ENCODE peak calls at places on chromosomes 3 and 15, in five cellular contexts. One of them, this sample, is unnamed.

GRCh38 chr3:29050155-29050554 is 230.7 kb upstream of the RBMS3 start:
- DNase-seq in osteoblast: no peak
- DNase-seq in cardiac fibroblast: no peak
- DNase-seq in heart right ventricle: no peak
- DNase-seq in choroid plexus epithelial cell: no peak
- DNase-seq in this sample: no peak

GRCh38 chr3:139288266-139288821 is 55.5 kb upstream of the MRPS22 start:
- DNase-seq in osteoblast: no peak
- DNase-seq in heart right ventricle: peak
- DNase-seq in cardiac fibroblast: no peak
- DNase-seq in choroid plexus epithelial cell: no peak
- DNase-seq in this sample: no peak

GRCh38 chr3:81749285-81749684 is 12.2 kb downstream of the GBE1 start:
- DNase-seq in heart right ventricle: no peak
- DNase-seq in osteoblast: peak
- DNase-seq in cardiac fibroblast: peak
- DNase-seq in choroid plexus epithelial cell: peak
- DNase-seq in this sample: peak

GRCh38 chr3:14434105-14434504 is 31.7 kb downstream of the SLC6A6 start:
- DNase-seq in osteoblast: peak
- DNase-seq in choroid plexus epithelial cell: no peak
- DNase-seq in heart right ventricle: no peak
- DNase-seq in cardiac fibroblast: peak
- DNase-seq in this sample: peak

GRCh38 chr15:99455796-99456160 is 110.0 kb upstream of the MEF2A start:
- DNase-seq in choroid plexus epithelial cell: no peak
- DNase-seq in cardiac fibroblast: no peak
- DNase-seq in osteoblast: no peak
- DNase-seq in heart right ventricle: no peak
- DNase-seq in this sample: no peak

GRCh38 chr3:52223449-52224408 is 1.7 kb downstream of the TLR9 start:
- DNase-seq in cardiac fibroblast: no peak
- DNase-seq in heart right ventricle: no peak
- DNase-seq in choroid plexus epithelial cell: no peak
- DNase-seq in osteoblast: peak
- DNase-seq in this sample: no peak

GRCh38 chr15:23073890-23074631 is 34.7 kb upstream of the TUBGCP5 start:
- DNase-seq in choroid plexus epithelial cell: peak
- DNase-seq in cardiac fibroblast: no peak
- DNase-seq in heart right ventricle: no peak
- DNase-seq in osteoblast: no peak
- DNase-seq in this sample: no peak

GRCh38 chr3:136110481-136110880 is 85.7 kb downstream of the MSL2 start:
- DNase-seq in choroid plexus epithelial cell: no peak
- DNase-seq in cardiac fibroblast: no peak
- DNase-seq in osteoblast: no peak
- DNase-seq in heart right ventricle: no peak
- DNase-seq in this sample: no peak

GRCh38 chr3:127547761-127548605 is 42.5 kb downstream of the TPRA1 start:
- DNase-seq in heart right ventricle: peak
- DNase-seq in choroid plexus epithelial cell: peak
- DNase-seq in osteoblast: peak
- DNase-seq in cardiac fibroblast: peak
- DNase-seq in this sample: peak

GRCh38 chr15:41581110-41581509 is 22.1 kb downstream of the TYRO3 start:
- DNase-seq in heart right ventricle: no peak
- DNase-seq in cardiac fibroblast: peak
- DNase-seq in choroid plexus epithelial cell: peak
- DNase-seq in osteoblast: peak
- DNase-seq in this sample: no peak

GRCh38 chr3:39192490-39193092 is at the start of gene XIRP1:
- DNase-seq in cardiac fibroblast: peak
- DNase-seq in choroid plexus epithelial cell: no peak
- DNase-seq in heart right ventricle: peak
- DNase-seq in osteoblast: peak
- DNase-seq in this sample: no peak

GRCh38 chr15:41493205-41493901 is at the start of gene ITPKA:
- DNase-seq in choroid plexus epithelial cell: peak
- DNase-seq in osteoblast: peak
- DNase-seq in heart right ventricle: peak
- DNase-seq in cardiac fibroblast: peak
- DNase-seq in this sample: peak

DNA sequence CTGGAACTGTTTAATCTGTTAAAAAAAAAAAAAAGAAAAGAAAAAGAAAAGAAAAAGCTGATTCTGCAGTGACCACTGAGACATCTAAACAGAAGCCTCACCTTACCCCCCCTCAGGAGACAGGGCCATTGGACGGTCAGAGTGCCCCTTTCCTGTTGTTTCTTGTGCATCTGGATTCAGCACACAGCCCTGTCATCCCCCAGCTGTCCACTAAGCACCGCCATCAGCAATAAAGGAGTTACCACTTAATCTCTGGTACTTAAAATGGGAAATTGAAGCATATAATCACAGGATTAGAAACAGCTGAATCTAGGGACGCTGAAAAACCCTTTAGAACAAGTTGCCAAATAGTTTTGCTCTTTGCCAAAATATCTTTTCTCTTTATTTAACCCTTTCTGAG is 62.5 kb downstream of the TRIM69 start:
- DNase-seq in heart right ventricle: no peak
- DNase-seq in choroid plexus epithelial cell: peak
- DNase-seq in osteoblast: no peak
- DNase-seq in cardiac fibroblast: no peak
- DNase-seq in this sample: peak
- TF ChIP-seq CTCF in heart right ventricle: no peak
- TF ChIP-seq CTCF in choroid plexus epithelial cell: peak
- TF ChIP-seq CTCF in osteoblast: peak
- TF ChIP-seq CTCF in cardiac fibroblast: peak
- TF ChIP-seq CTCF in this sample: peak

DNA sequence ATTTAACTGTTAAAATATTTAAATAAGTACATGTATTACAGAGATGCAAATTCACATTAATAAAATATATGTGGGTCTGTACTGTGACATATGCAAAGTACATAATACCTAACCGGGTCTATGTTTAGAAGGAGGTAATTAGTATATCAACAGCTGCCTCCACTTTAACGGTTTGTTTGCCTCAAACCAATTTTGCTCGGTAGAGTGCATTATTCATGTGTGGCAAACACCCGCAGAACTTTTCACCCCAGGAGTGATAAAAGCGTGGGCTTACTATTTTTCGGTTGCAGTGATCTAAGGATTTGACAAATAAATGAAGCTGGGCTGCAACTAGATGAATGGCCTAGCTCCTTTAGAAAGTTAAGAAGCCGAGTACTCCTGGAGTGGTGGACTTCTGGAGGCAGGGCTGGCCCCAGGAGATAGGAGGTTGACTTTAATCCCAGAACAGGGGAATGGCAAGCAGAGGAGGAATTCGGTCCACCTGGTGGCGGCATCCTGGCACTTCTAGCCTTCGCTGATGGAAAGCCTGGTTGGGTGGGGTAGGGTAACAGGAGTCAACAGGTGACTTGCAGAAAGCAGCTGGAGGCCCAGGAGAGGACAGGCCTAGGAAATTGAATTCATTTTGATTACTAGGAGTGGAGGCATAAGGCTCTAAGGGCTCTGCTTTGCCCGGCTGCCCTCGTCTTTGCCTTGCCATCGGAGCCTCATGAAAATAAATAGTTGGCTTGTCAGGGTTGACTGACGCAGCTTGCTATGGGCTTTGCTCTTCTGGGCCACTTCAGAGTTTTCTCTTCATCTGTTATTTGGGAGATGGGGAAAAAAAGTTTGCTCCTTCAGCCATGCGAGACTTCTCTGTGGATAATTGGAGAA is 2.4 kb downstream of the SLCO3A1 start:
- DNase-seq in choroid plexus epithelial cell: no peak
- DNase-seq in osteoblast: peak
- DNase-seq in heart right ventricle: no peak
- DNase-seq in cardiac fibroblast: no peak
- DNase-seq in this sample: no peak
- TF ChIP-seq CTCF in choroid plexus epithelial cell: no peak
- TF ChIP-seq CTCF in osteoblast: peak
- TF ChIP-seq CTCF in heart right ventricle: no peak
- TF ChIP-seq CTCF in cardiac fibroblast: peak
- TF ChIP-seq CTCF in this sample: peak

DNA sequence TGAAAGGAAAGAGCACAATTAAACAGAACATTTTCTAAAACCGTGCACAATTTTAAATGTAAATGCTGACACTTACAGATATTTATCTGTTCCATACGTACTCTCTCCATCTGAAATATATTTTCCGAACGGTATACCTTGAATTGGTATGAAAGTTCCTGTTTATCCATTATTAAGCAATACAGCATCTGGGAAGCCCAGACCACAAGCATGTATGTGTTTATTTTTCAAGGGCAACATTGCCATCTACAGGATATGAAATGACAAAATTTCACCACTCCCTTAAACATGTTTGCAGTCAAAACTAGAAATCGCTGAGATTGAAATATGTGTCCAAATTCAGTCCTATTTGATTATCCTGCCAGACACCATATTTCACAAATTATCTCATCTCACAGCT is 533.5 kb downstream of the TBL1XR1 start:
- DNase-seq in heart right ventricle: no peak
- DNase-seq in cardiac fibroblast: peak
- DNase-seq in choroid plexus epithelial cell: peak
- DNase-seq in osteoblast: no peak
- DNase-seq in this sample: peak
- TF ChIP-seq CTCF in heart right ventricle: peak
- TF ChIP-seq CTCF in cardiac fibroblast: peak
- TF ChIP-seq CTCF in choroid plexus epithelial cell: peak
- TF ChIP-seq CTCF in osteoblast: peak
- TF ChIP-seq CTCF in this sample: peak

GRCh38 chr3:50352762-50353161 is 2.1 kb downstream of the CYB561D2 start:
- DNase-seq in heart right ventricle: no peak
- DNase-seq in osteoblast: peak
- DNase-seq in cardiac fibroblast: peak
- DNase-seq in choroid plexus epithelial cell: peak
- DNase-seq in this sample: peak
- TF ChIP-seq CTCF in heart right ventricle: no peak
- TF ChIP-seq CTCF in osteoblast: peak
- TF ChIP-seq CTCF in cardiac fibroblast: peak
- TF ChIP-seq CTCF in choroid plexus epithelial cell: peak
- TF ChIP-seq CTCF in this sample: peak

GRCh38 chr15:28989239-28989830 is 103.6 kb downstream of the APBA2 start:
- DNase-seq in heart right ventricle: no peak
- DNase-seq in cardiac fibroblast: no peak
- DNase-seq in osteoblast: no peak
- DNase-seq in choroid plexus epithelial cell: peak
- DNase-seq in this sample: no peak
- TF ChIP-seq CTCF in heart right ventricle: no peak
- TF ChIP-seq CTCF in cardiac fibroblast: no peak
- TF ChIP-seq CTCF in osteoblast: peak
- TF ChIP-seq CTCF in choroid plexus epithelial cell: peak
- TF ChIP-seq CTCF in this sample: no peak

GRCh38 chr15:73683624-73684536 is at the start of gene CD276:
- DNase-seq in heart right ventricle: peak
- DNase-seq in cardiac fibroblast: peak
- DNase-seq in osteoblast: peak
- DNase-seq in choroid plexus epithelial cell: peak
- DNase-seq in this sample: peak
- TF ChIP-seq CTCF in heart right ventricle: peak
- TF ChIP-seq CTCF in cardiac fibroblast: no peak
- TF ChIP-seq CTCF in osteoblast: peak
- TF ChIP-seq CTCF in choroid plexus epithelial cell: peak
- TF ChIP-seq CTCF in this sample: peak

GRCh38 chr3:185988816-185989175 is 51.0 kb upstream of the TRA2B start:
- DNase-seq in heart right ventricle: no peak
- DNase-seq in osteoblast: no peak
- DNase-seq in cardiac fibroblast: no peak
- DNase-seq in choroid plexus epithelial cell: peak
- DNase-seq in this sample: no peak

GRCh38 chr3:185984203-185984602 is 46.4 kb upstream of the TRA2B start:
- DNase-seq in osteoblast: no peak
- DNase-seq in heart right ventricle: no peak
- DNase-seq in cardiac fibroblast: no peak
- DNase-seq in choroid plexus epithelial cell: no peak
- DNase-seq in this sample: no peak

GRCh38 chr3:185986201-185986600 is 48.4 kb upstream of the TRA2B start:
- DNase-seq in choroid plexus epithelial cell: no peak
- DNase-seq in cardiac fibroblast: no peak
- DNase-seq in heart right ventricle: no peak
- DNase-seq in osteoblast: no peak
- DNase-seq in this sample: no peak

GRCh38 chr3:185989511-185989910 is 51.7 kb upstream of the TRA2B start:
- DNase-seq in osteoblast: no peak
- DNase-seq in choroid plexus epithelial cell: no peak
- DNase-seq in heart right ventricle: no peak
- DNase-seq in cardiac fibroblast: no peak
- DNase-seq in this sample: no peak

GRCh38 chr3:185988080-185988815 is 50.4 kb upstream of the TRA2B start:
- DNase-seq in osteoblast: no peak
- DNase-seq in choroid plexus epithelial cell: no peak
- DNase-seq in heart right ventricle: no peak
- DNase-seq in cardiac fibroblast: no peak
- DNase-seq in this sample: no peak
- TF ChIP-seq CTCF in osteoblast: no peak
- TF ChIP-seq CTCF in choroid plexus epithelial cell: peak
- TF ChIP-seq CTCF in heart right ventricle: no peak
- TF ChIP-seq CTCF in cardiac fibroblast: peak
- TF ChIP-seq CTCF in this sample: no peak

This sample was measured in fibroblast of the aortic adventitia.